ENCODE peak calls at places on chromosomes 3 and 15, in five cellular contexts. L is stimulated activated naive CD8-positive, alpha-beta T cell treated with anti-CD3 and anti-CD28 coated beads, Interleukin-15, Interleukin-2, amounts not matched to agents 100 U/mL and 50 U/mL, for 24 hours; A is renal cortical epithelial cell; G is aorta; I is KG1. M is an unnamed sample.

GRCh38 chr3:191236635-191237034 is 37.6 kb downstream of the OSTN start:
- DNase-seq in L (no peak), A (peak), G (no peak), I (no peak), M (no peak)

GRCh38 chr3:169999433-169999832 is 32.8 kb downstream of the SEC62 start:
- DNase-seq in L (no peak), A (no peak), G (no peak), I (no peak), M (no peak)

GRCh38 chr3:100525753-100526612 is 33.6 kb downstream of the TMEM45A start:
- DNase-seq in L (no peak), A (no peak), G (peak), I (no peak), M (no peak)

GRCh38 chr15:31364301-31365031 is 37.8 kb downstream of the KLF13 start:
- DNase-seq in L (peak), A (no peak), G (no peak), I (no peak), M (no peak)

GRCh38 chr3:42497009-42497731 is 5.3 kb upstream of the VIPR1 start:
- DNase-seq in L (no peak), A (peak), G (no peak), I (no peak), M (no peak)

GRCh38 chr3:73432021-73432722 is 192.6 kb downstream of the PDZRN3 start:
- DNase-seq in L (no peak), A (peak), G (no peak), I (peak), M (no peak)

GRCh38 chr15:66241301-66241700 is 12.2 kb downstream of the MEGF11 start:
- DNase-seq in L (no peak), A (no peak), G (no peak), I (no peak), M (no peak)

GRCh38 chr3:106336619-106337018 is 467.8 kb upstream of the CBLB start:
- DNase-seq in L (no peak), A (no peak), G (no peak), I (no peak), M (no peak)

GRCh38 chr3:14235896-14236295 is 57.3 kb downstream of the LSM3 start:
- DNase-seq in L (no peak), A (no peak), G (no peak), I (no peak), M (no peak)

GRCh38 chr15:48644827-48645557 is 517 bp downstream of the FBN1 start:
- DNase-seq in L (peak), A (no peak), G (peak), I (no peak), M (no peak)

GRCh38 chr3:35900079-35900478 is 260.8 kb downstream of the ARPP21 start:
- DNase-seq in L (no peak), A (no peak), G (no peak), I (no peak), M (no peak)

GRCh38 chr3:187132666-187133065 is 6.6 kb downstream of the RPL39L start:
- DNase-seq in L (no peak), A (no peak), G (no peak), I (no peak), M (no peak)

GRCh38 chr15:101539492-101539891 is 50.0 kb upstream of the PCSK6 start:
- DNase-seq in L (no peak), A (no peak), G (no peak), I (no peak), M (no peak)

GRCh38 chr15:69704229-69704628 is 251.6 kb downstream of the RPLP1 start:
- DNase-seq in L (no peak), A (peak), G (no peak), I (no peak), M (no peak)

GRCh38 chr3:193857996-193858395 is 265.0 kb downstream of the OPA1 start:
- DNase-seq in L (no peak), A (peak), G (no peak), I (no peak), M (peak)

GRCh38 chr15:30953183-30953582 is 38.2 kb downstream of the MTMR10 start:
- DNase-seq in L (no peak), A (no peak), G (no peak), I (no peak), M (no peak)

GRCh38 chr3:11522953-11523792 is 120.5 kb downstream of the VGLL4 start:
- DNase-seq in L (no peak), A (no peak), G (no peak), I (no peak), M (no peak)

GRCh38 chr3:60304103-60304502 is 947.1 kb downstream of the FHIT start:
- DNase-seq in L (no peak), A (no peak), G (no peak), I (no peak), M (no peak)

GRCh38 chr3:99920530-99921376 is 103.1 kb downstream of the CMSS1 start:
- DNase-seq in L (no peak), A (peak), G (peak), I (no peak), M (no peak)

GRCh38 chr3:45969152-45969551 is 25.9 kb downstream of the CXCR6 start:
- DNase-seq in L (no peak), A (no peak), G (no peak), I (no peak), M (no peak)

GRCh38 chr3:72247645-72248388 is 462.9 kb upstream of the PROK2 start:
- DNase-seq in L (no peak), A (no peak), G (no peak), I (no peak), M (no peak)

GRCh38 chr15:39574416-39574815 is 6.5 kb upstream of the THBS1 start:
- DNase-seq in L (no peak), A (no peak), G (no peak), I (no peak), M (no peak)

GRCh38 chr3:79148786-79149185 is 619.0 kb downstream of the ROBO1 start:
- DNase-seq in L (no peak), A (no peak), G (no peak), I (no peak), M (no peak)

GRCh38 chr3:112350181-112350825 is 17.3 kb downstream of the CD200 start:
- DNase-seq in L (no peak), A (no peak), G (no peak), I (no peak), M (no peak)

GRCh38 chr15:58472221-58472620 is 40.4 kb downstream of the LIPC start:
- DNase-seq in L (no peak), A (no peak), G (no peak), I (no peak), M (no peak)

GRCh38 chr3:151426337-151426648 is 34.6 kb downstream of the IGSF10 start:
- DNase-seq in L (no peak), A (no peak), G (no peak), I (no peak), M (no peak)

GRCh38 chr15:74062236-74062635 is 20.1 kb downstream of the GOLGA6A start:
- DNase-seq in L (no peak), A (no peak), G (no peak), I (no peak), M (no peak)

GRCh38 chr3:69806735-69807438 is 67.6 kb downstream of the MITF start:
- DNase-seq in L (no peak), A (peak), G (no peak), I (no peak), M (no peak)

M was measured in epithelial cell of proximal tubule.